ENCODE peak calls at places on chromosomes 16 and 17, in nine cellular contexts. One of them, this sample, is unnamed.

GRCh38 chr16:88376835-88377726 is 5.7 kb upstream of the ZNF469 start:
- DNase-seq in AG04450: no peak
- DNase-seq in body of pancreas: no peak
- DNase-seq in stomach: no peak
- DNase-seq in CD8-positive, alpha-beta memory T cell: no peak
- DNase-seq in lower leg skin: no peak
- DNase-seq in tibial artery: no peak
- DNase-seq in thyroid gland: no peak
- DNase-seq in astrocyte of the spinal cord: no peak
- DNase-seq in this sample: no peak

GRCh38 chr17:64354824-64355535 is 35.7 kb downstream of the PECAM1 start:
- DNase-seq in stomach: no peak
- DNase-seq in tibial artery: no peak
- DNase-seq in thyroid gland: no peak
- DNase-seq in lower leg skin: peak
- DNase-seq in astrocyte of the spinal cord: no peak
- DNase-seq in AG04450: no peak
- DNase-seq in body of pancreas: no peak
- DNase-seq in CD8-positive, alpha-beta memory T cell: no peak
- DNase-seq in this sample: no peak

GRCh38 chr16:11423315-11424117 is 78.3 kb downstream of the RMI2 start:
- DNase-seq in stomach: no peak
- DNase-seq in thyroid gland: no peak
- DNase-seq in tibial artery: no peak
- DNase-seq in astrocyte of the spinal cord: no peak
- DNase-seq in CD8-positive, alpha-beta memory T cell: no peak
- DNase-seq in body of pancreas: no peak
- DNase-seq in lower leg skin: no peak
- DNase-seq in AG04450: no peak
- DNase-seq in this sample: no peak

GRCh38 chr16:49867234-49867633 is 11.3 kb upstream of the ZNF423 start:
- DNase-seq in astrocyte of the spinal cord: no peak
- DNase-seq in stomach: no peak
- DNase-seq in CD8-positive, alpha-beta memory T cell: no peak
- DNase-seq in thyroid gland: no peak
- DNase-seq in lower leg skin: no peak
- DNase-seq in body of pancreas: no peak
- DNase-seq in tibial artery: no peak
- DNase-seq in AG04450: no peak
- DNase-seq in this sample: no peak

GRCh38 chr16:3998793-3999478 is 117.3 kb downstream of the ADCY9 start:
- DNase-seq in AG04450: no peak
- DNase-seq in astrocyte of the spinal cord: no peak
- DNase-seq in tibial artery: no peak
- DNase-seq in thyroid gland: no peak
- DNase-seq in CD8-positive, alpha-beta memory T cell: no peak
- DNase-seq in body of pancreas: no peak
- DNase-seq in lower leg skin: no peak
- DNase-seq in stomach: no peak
- DNase-seq in this sample: no peak

GRCh38 chr16:20331635-20332034 is 4.3 kb upstream of the GP2 start:
- DNase-seq in astrocyte of the spinal cord: no peak
- DNase-seq in stomach: no peak
- DNase-seq in tibial artery: no peak
- DNase-seq in thyroid gland: no peak
- DNase-seq in CD8-positive, alpha-beta memory T cell: no peak
- DNase-seq in AG04450: no peak
- DNase-seq in body of pancreas: peak
- DNase-seq in lower leg skin: no peak
- DNase-seq in this sample: no peak

GRCh38 chr17:57211010-57211411 is 45.3 kb upstream of the MSI2 start:
- DNase-seq in astrocyte of the spinal cord: no peak
- DNase-seq in tibial artery: no peak
- DNase-seq in thyroid gland: no peak
- DNase-seq in stomach: no peak
- DNase-seq in AG04450: no peak
- DNase-seq in body of pancreas: no peak
- DNase-seq in CD8-positive, alpha-beta memory T cell: no peak
- DNase-seq in lower leg skin: no peak
- DNase-seq in this sample: no peak

GRCh38 chr17:76599699-76600460 is 14.2 kb upstream of the ST6GALNAC2 start:
- DNase-seq in CD8-positive, alpha-beta memory T cell: no peak
- DNase-seq in body of pancreas: no peak
- DNase-seq in tibial artery: no peak
- DNase-seq in AG04450: no peak
- DNase-seq in astrocyte of the spinal cord: no peak
- DNase-seq in thyroid gland: no peak
- DNase-seq in stomach: no peak
- DNase-seq in lower leg skin: no peak
- DNase-seq in this sample: no peak

GRCh38 chr16:66569827-66570405 is 3.7 kb downstream of the CMTM1 start:
- DNase-seq in stomach: no peak
- DNase-seq in body of pancreas: no peak
- DNase-seq in lower leg skin: no peak
- DNase-seq in astrocyte of the spinal cord: peak
- DNase-seq in thyroid gland: no peak
- DNase-seq in AG04450: no peak
- DNase-seq in CD8-positive, alpha-beta memory T cell: no peak
- DNase-seq in tibial artery: no peak
- DNase-seq in this sample: no peak

GRCh38 chr16:81921415-81921814 is 89.9 kb downstream of the SDR42E1 start:
- DNase-seq in astrocyte of the spinal cord: peak
- DNase-seq in body of pancreas: no peak
- DNase-seq in thyroid gland: no peak
- DNase-seq in CD8-positive, alpha-beta memory T cell: no peak
- DNase-seq in tibial artery: no peak
- DNase-seq in AG04450: no peak
- DNase-seq in stomach: peak
- DNase-seq in lower leg skin: peak
- DNase-seq in this sample: no peak

GRCh38 chr16:54390095-54390494 is 103.5 kb upstream of the IRX3 start:
- DNase-seq in tibial artery: no peak
- DNase-seq in stomach: no peak
- DNase-seq in body of pancreas: no peak
- DNase-seq in thyroid gland: no peak
- DNase-seq in CD8-positive, alpha-beta memory T cell: no peak
- DNase-seq in AG04450: no peak
- DNase-seq in lower leg skin: no peak
- DNase-seq in astrocyte of the spinal cord: no peak
- DNase-seq in this sample: no peak

GRCh38 chr17:51439395-51440229 is 179.3 kb downstream of the UTP18 start:
- DNase-seq in astrocyte of the spinal cord: no peak
- DNase-seq in stomach: no peak
- DNase-seq in tibial artery: no peak
- DNase-seq in CD8-positive, alpha-beta memory T cell: no peak
- DNase-seq in lower leg skin: no peak
- DNase-seq in body of pancreas: no peak
- DNase-seq in AG04450: no peak
- DNase-seq in thyroid gland: peak
- DNase-seq in this sample: no peak

GRCh38 chr16:85851034-85851780 is 47.8 kb upstream of the IRF8 start:
- DNase-seq in tibial artery: no peak
- DNase-seq in CD8-positive, alpha-beta memory T cell: no peak
- DNase-seq in astrocyte of the spinal cord: no peak
- DNase-seq in thyroid gland: no peak
- DNase-seq in body of pancreas: no peak
- DNase-seq in AG04450: no peak
- DNase-seq in lower leg skin: peak
- DNase-seq in stomach: no peak
- DNase-seq in this sample: no peak

GRCh38 chr17:55316499-55316898 is 51.7 kb downstream of the HLF start:
- DNase-seq in stomach: no peak
- DNase-seq in body of pancreas: no peak
- DNase-seq in AG04450: no peak
- DNase-seq in astrocyte of the spinal cord: no peak
- DNase-seq in CD8-positive, alpha-beta memory T cell: no peak
- DNase-seq in thyroid gland: no peak
- DNase-seq in tibial artery: no peak
- DNase-seq in lower leg skin: no peak
- DNase-seq in this sample: no peak

GRCh38 chr17:48195910-48196309 is 88.3 kb downstream of the SNX11 start:
- DNase-seq in lower leg skin: no peak
- DNase-seq in body of pancreas: no peak
- DNase-seq in thyroid gland: no peak
- DNase-seq in tibial artery: no peak
- DNase-seq in astrocyte of the spinal cord: no peak
- DNase-seq in AG04450: no peak
- DNase-seq in stomach: no peak
- DNase-seq in CD8-positive, alpha-beta memory T cell: no peak
- DNase-seq in this sample: no peak

GRCh38 chr17:48194097-48194550 is 86.6 kb downstream of the SNX11 start:
- DNase-seq in body of pancreas: no peak
- DNase-seq in tibial artery: no peak
- DNase-seq in stomach: no peak
- DNase-seq in astrocyte of the spinal cord: peak
- DNase-seq in thyroid gland: no peak
- DNase-seq in CD8-positive, alpha-beta memory T cell: peak
- DNase-seq in lower leg skin: no peak
- DNase-seq in AG04450: peak
- DNase-seq in this sample: peak

GRCh38 chr17:48202945-48203344 is 95.4 kb downstream of the SNX11 start:
- DNase-seq in stomach: no peak
- DNase-seq in AG04450: no peak
- DNase-seq in lower leg skin: no peak
- DNase-seq in CD8-positive, alpha-beta memory T cell: no peak
- DNase-seq in body of pancreas: no peak
- DNase-seq in thyroid gland: no peak
- DNase-seq in tibial artery: no peak
- DNase-seq in astrocyte of the spinal cord: no peak
- DNase-seq in this sample: no peak

DNA sequence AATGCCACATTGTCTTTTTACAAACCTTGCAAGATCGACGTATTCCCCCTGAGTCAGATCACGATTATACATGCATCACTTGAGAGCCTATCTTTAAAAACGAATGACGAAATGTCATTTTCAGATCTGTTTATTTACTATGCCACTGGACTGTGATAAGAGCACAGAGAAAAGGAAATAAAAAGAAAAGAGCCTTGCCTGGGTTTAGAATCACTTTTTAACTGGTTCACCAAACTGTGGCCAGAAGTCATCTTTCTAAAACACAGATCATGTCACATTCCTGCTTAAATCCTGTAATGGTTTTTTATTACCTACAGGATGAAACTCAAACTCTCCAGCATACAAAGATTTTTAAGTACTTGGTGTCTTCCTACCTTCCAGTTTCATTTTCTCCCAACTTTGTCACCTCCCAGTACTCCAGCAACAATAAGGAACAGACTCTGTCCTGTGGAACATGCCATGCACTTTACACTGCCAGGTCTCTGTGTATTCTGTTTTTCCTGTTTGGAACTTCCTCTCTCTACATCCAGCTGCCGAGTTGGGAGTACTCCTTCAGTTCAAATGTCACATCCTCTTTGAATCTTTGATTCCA is 91.5 kb downstream of the SNX11 start:
- DNase-seq in tibial artery: no peak
- DNase-seq in thyroid gland: no peak
- DNase-seq in stomach: no peak
- DNase-seq in astrocyte of the spinal cord: no peak
- DNase-seq in body of pancreas: no peak
- DNase-seq in CD8-positive, alpha-beta memory T cell: no peak
- DNase-seq in lower leg skin: no peak
- DNase-seq in AG04450: no peak
- DNase-seq in this sample: no peak
- H3K4me3 ChIP-seq in tibial artery: no peak
- H3K4me3 ChIP-seq in thyroid gland: no peak
- H3K4me3 ChIP-seq in stomach: no peak
- H3K4me3 ChIP-seq in astrocyte of the spinal cord: no peak
- H3K4me3 ChIP-seq in body of pancreas: no peak
- H3K4me3 ChIP-seq in CD8-positive, alpha-beta memory T cell: no peak
- H3K4me3 ChIP-seq in lower leg skin: no peak
- H3K4me3 ChIP-seq in AG04450: no peak
- H3K4me3 ChIP-seq in this sample: no peak

DNA sequence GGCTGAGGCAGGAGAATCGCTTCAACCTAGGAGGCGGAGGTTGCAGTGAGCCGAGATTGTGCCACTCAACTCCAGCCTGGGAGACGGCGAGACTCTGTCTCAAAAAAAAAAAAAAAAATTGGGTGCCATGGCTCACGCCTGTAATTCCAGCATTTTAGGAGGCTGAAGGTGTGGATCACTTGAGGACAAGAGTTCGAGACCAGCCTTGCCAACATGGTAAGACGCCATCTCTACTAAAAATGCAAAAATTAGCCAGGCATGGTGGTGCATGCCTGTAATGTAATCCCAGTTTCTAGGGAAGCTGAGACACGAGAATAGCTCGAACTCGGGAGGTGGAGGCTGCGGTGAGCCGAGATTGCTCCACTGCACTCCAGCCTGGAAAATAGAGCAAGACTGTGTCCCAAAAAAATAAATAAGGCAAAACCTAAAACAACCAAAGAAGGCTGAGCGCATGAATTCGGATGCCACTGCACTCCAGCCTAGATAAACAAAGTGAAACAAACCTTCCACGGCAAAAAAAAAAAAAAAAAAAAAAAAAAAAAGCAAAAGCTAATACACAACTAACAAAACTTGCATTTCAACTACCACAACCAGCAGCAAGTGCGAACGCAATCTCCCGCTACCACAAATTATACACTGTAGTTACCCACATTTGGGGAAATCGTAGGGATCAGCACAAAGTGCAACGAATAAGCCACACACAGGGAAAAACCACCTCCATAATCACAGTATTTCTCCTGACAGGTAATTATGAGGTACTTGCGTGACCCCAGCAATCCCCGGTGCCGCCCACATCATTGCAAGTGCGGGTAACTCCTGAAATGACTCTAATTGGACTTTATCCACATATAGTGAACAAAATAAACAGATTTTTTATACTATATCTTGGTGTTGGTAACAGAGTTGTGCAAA is 25.6 kb downstream of the TEX14 start:
- DNase-seq in lower leg skin: no peak
- DNase-seq in tibial artery: no peak
- DNase-seq in thyroid gland: no peak
- DNase-seq in body of pancreas: no peak
- DNase-seq in AG04450: no peak
- DNase-seq in CD8-positive, alpha-beta memory T cell: no peak
- DNase-seq in astrocyte of the spinal cord: no peak
- DNase-seq in stomach: no peak
- DNase-seq in this sample: no peak
- H3K4me3 ChIP-seq in lower leg skin: no peak
- H3K4me3 ChIP-seq in tibial artery: no peak
- H3K4me3 ChIP-seq in thyroid gland: no peak
- H3K4me3 ChIP-seq in body of pancreas: no peak
- H3K4me3 ChIP-seq in AG04450: no peak
- H3K4me3 ChIP-seq in CD8-positive, alpha-beta memory T cell: peak
- H3K4me3 ChIP-seq in astrocyte of the spinal cord: no peak
- H3K4me3 ChIP-seq in stomach: peak
- H3K4me3 ChIP-seq in this sample: no peak

GRCh38 chr17:61338000-61338864 is 61.4 kb upstream of the TBX2 start:
- DNase-seq in stomach: no peak
- DNase-seq in CD8-positive, alpha-beta memory T cell: no peak
- DNase-seq in lower leg skin: no peak
- DNase-seq in thyroid gland: no peak
- DNase-seq in AG04450: no peak
- DNase-seq in body of pancreas: no peak
- DNase-seq in astrocyte of the spinal cord: peak
- DNase-seq in tibial artery: no peak
- DNase-seq in this sample: peak
- H3K4me3 ChIP-seq in stomach: no peak
- H3K4me3 ChIP-seq in CD8-positive, alpha-beta memory T cell: no peak
- H3K4me3 ChIP-seq in lower leg skin: no peak
- H3K4me3 ChIP-seq in thyroid gland: no peak
- H3K4me3 ChIP-seq in AG04450: no peak
- H3K4me3 ChIP-seq in body of pancreas: no peak
- H3K4me3 ChIP-seq in astrocyte of the spinal cord: no peak
- H3K4me3 ChIP-seq in tibial artery: no peak
- H3K4me3 ChIP-seq in this sample: no peak

GRCh38 chr17:7440113-7440822 is 956 bp downstream of the FGF11 start:
- DNase-seq in CD8-positive, alpha-beta memory T cell: peak
- DNase-seq in astrocyte of the spinal cord: peak
- DNase-seq in stomach: peak
- DNase-seq in thyroid gland: peak
- DNase-seq in AG04450: no peak
- DNase-seq in tibial artery: peak
- DNase-seq in body of pancreas: peak
- DNase-seq in lower leg skin: peak
- DNase-seq in this sample: no peak
- H3K4me3 ChIP-seq in CD8-positive, alpha-beta memory T cell: peak
- H3K4me3 ChIP-seq in astrocyte of the spinal cord: peak
- H3K4me3 ChIP-seq in stomach: peak
- H3K4me3 ChIP-seq in thyroid gland: peak
- H3K4me3 ChIP-seq in AG04450: peak
- H3K4me3 ChIP-seq in tibial artery: peak
- H3K4me3 ChIP-seq in body of pancreas: no peak
- H3K4me3 ChIP-seq in lower leg skin: peak
- H3K4me3 ChIP-seq in this sample: peak